ENCODE peak calls at places on chromosomes 13 and 19, in four cellular contexts. One of them, this sample, is unnamed.

GRCh38 chr13:58397596-58398387 is 766.2 kb downstream of the PCDH17 start:
- DNase-seq in epithelial cell of proximal tubule: no peak
- DNase-seq in NCI-H187: no peak
- DNase-seq in H9: peak
- DNase-seq in this sample: no peak

GRCh38 chr19:530133-531008 is 1.2 kb upstream of the CDC34 start:
- DNase-seq in epithelial cell of proximal tubule: no peak
- DNase-seq in NCI-H187: no peak
- DNase-seq in H9: no peak
- DNase-seq in this sample: no peak

GRCh38 chr13:20924758-20925394 is 22.3 kb upstream of the XPO4 start:
- DNase-seq in epithelial cell of proximal tubule: no peak
- DNase-seq in NCI-H187: peak
- DNase-seq in H9: peak
- DNase-seq in this sample: peak

GRCh38 chr13:42312817-42313431 is 41.0 kb downstream of the AKAP11 start:
- DNase-seq in epithelial cell of proximal tubule: no peak
- DNase-seq in NCI-H187: no peak
- DNase-seq in H9: no peak
- DNase-seq in this sample: no peak

GRCh38 chr19:16052353-16052752 is 23.9 kb upstream of the TPM4 start:
- DNase-seq in epithelial cell of proximal tubule: no peak
- DNase-seq in NCI-H187: no peak
- DNase-seq in H9: no peak
- DNase-seq in this sample: no peak

GRCh38 chr13:69324109-69324886 is 783.3 kb upstream of the ATXN8OS start:
- DNase-seq in epithelial cell of proximal tubule: peak
- DNase-seq in NCI-H187: no peak
- DNase-seq in H9: no peak
- DNase-seq in this sample: no peak

GRCh38 chr19:44968670-44969069 is 13.5 kb downstream of the CLPTM1 start:
- DNase-seq in epithelial cell of proximal tubule: no peak
- DNase-seq in NCI-H187: no peak
- DNase-seq in H9: no peak
- DNase-seq in this sample: no peak

GRCh38 chr13:38308736-38309135 is 40.9 kb upstream of the UFM1 start:
- DNase-seq in epithelial cell of proximal tubule: no peak
- DNase-seq in NCI-H187: no peak
- DNase-seq in H9: no peak
- DNase-seq in this sample: no peak

GRCh38 chr13:24124789-24125476 is 35.6 kb upstream of the SPATA13 start:
- DNase-seq in epithelial cell of proximal tubule: no peak
- DNase-seq in NCI-H187: no peak
- DNase-seq in H9: no peak
- DNase-seq in this sample: peak

GRCh38 chr19:10402441-10403038 is 802 bp downstream of the CDC37 start:
- DNase-seq in epithelial cell of proximal tubule: no peak
- DNase-seq in NCI-H187: no peak
- DNase-seq in H9: no peak
- DNase-seq in this sample: peak

GRCh38 chr13:106099765-106100164 is 435.7 kb downstream of the EFNB2 start:
- DNase-seq in epithelial cell of proximal tubule: no peak
- DNase-seq in NCI-H187: no peak
- DNase-seq in H9: no peak
- DNase-seq in this sample: no peak

GRCh38 chr13:44052843-44053607 is 173.3 kb downstream of the LACC1 start:
- DNase-seq in epithelial cell of proximal tubule: peak
- DNase-seq in NCI-H187: no peak
- DNase-seq in H9: peak
- DNase-seq in this sample: no peak

GRCh38 chr13:85638815-85639393 is 160.3 kb downstream of the SLITRK6 start:
- DNase-seq in epithelial cell of proximal tubule: no peak
- DNase-seq in NCI-H187: no peak
- DNase-seq in H9: no peak
- DNase-seq in this sample: no peak

GRCh38 chr13:67518785-67519184 is 288.6 kb upstream of the PCDH9 start:
- DNase-seq in epithelial cell of proximal tubule: no peak
- DNase-seq in NCI-H187: no peak
- DNase-seq in H9: no peak
- DNase-seq in this sample: no peak

GRCh38 chr19:29658221-29658991 is 6.9 kb upstream of the PLEKHF1 start:
- DNase-seq in epithelial cell of proximal tubule: no peak
- DNase-seq in NCI-H187: no peak
- DNase-seq in H9: no peak
- DNase-seq in this sample: no peak

GRCh38 chr19:33476151-33476707 is 45.4 kb downstream of the PEPD start:
- DNase-seq in epithelial cell of proximal tubule: no peak
- DNase-seq in NCI-H187: no peak
- DNase-seq in H9: peak
- DNase-seq in this sample: no peak

GRCh38 chr19:16319466-16319865 is 5.2 kb upstream of the KLF2 start:
- DNase-seq in epithelial cell of proximal tubule: no peak
- DNase-seq in NCI-H187: no peak
- DNase-seq in H9: no peak
- DNase-seq in this sample: no peak

GRCh38 chr13:45231722-45232121 is 30.9 kb upstream of the KCTD4 start:
- DNase-seq in epithelial cell of proximal tubule: no peak
- DNase-seq in NCI-H187: no peak
- DNase-seq in H9: no peak
- DNase-seq in this sample: peak

GRCh38 chr13:107057028-107057427 is 489.1 kb upstream of the ARGLU1 start:
- DNase-seq in epithelial cell of proximal tubule: no peak
- DNase-seq in NCI-H187: no peak
- DNase-seq in H9: no peak
- DNase-seq in this sample: no peak

GRCh38 chr13:31767175-31767900 is 28.0 kb downstream of the RXFP2 start:
- DNase-seq in epithelial cell of proximal tubule: peak
- DNase-seq in NCI-H187: no peak
- DNase-seq in H9: no peak
- DNase-seq in this sample: no peak

GRCh38 chr19:45114116-45114515 is 21.1 kb downstream of the PPP1R37 start:
- DNase-seq in epithelial cell of proximal tubule: no peak
- DNase-seq in NCI-H187: no peak
- DNase-seq in H9: no peak
- DNase-seq in this sample: no peak

GRCh38 chr19:19256072-19256969 is 16.8 kb downstream of the TM6SF2 start:
- DNase-seq in epithelial cell of proximal tubule: no peak
- DNase-seq in NCI-H187: no peak
- DNase-seq in H9: no peak
- DNase-seq in this sample: no peak

GRCh38 chr19:39416152-39416551 is 3.7 kb downstream of the PLEKHG2 start:
- DNase-seq in epithelial cell of proximal tubule: no peak
- DNase-seq in NCI-H187: no peak
- DNase-seq in H9: no peak
- DNase-seq in this sample: no peak

GRCh38 chr13:43229506-43229905 is 206.1 kb downstream of the DNAJC15 start:
- DNase-seq in epithelial cell of proximal tubule: no peak
- DNase-seq in NCI-H187: no peak
- DNase-seq in H9: no peak
- DNase-seq in this sample: no peak

GRCh38 chr19:57276430-57276829 is 3.9 kb upstream of the ZNF460 start:
- DNase-seq in epithelial cell of proximal tubule: no peak
- DNase-seq in NCI-H187: no peak
- DNase-seq in H9: no peak
- DNase-seq in this sample: no peak

GRCh38 chr13:51286135-51287002 is 53.1 kb upstream of the SERPINE3 start:
- DNase-seq in epithelial cell of proximal tubule: no peak
- DNase-seq in NCI-H187: peak
- DNase-seq in H9: peak
- DNase-seq in this sample: peak

GRCh38 chr19:36257512-36257876 is 42.6 kb downstream of the ZNF146 start:
- DNase-seq in epithelial cell of proximal tubule: no peak
- DNase-seq in NCI-H187: peak
- DNase-seq in H9: no peak
- DNase-seq in this sample: peak

GRCh38 chr19:45527731-45528130 is 20.5 kb downstream of the VASP start:
- DNase-seq in epithelial cell of proximal tubule: no peak
- DNase-seq in NCI-H187: no peak
- DNase-seq in H9: peak
- DNase-seq in this sample: no peak

GRCh38 chr19:44720945-44721344 is 22.0 kb downstream of the CEACAM16 start:
- DNase-seq in epithelial cell of proximal tubule: no peak
- DNase-seq in NCI-H187: no peak
- DNase-seq in H9: no peak
- DNase-seq in this sample: no peak

GRCh38 chr13:107239213-107239612 is 671.3 kb upstream of the ARGLU1 start:
- DNase-seq in epithelial cell of proximal tubule: no peak
- DNase-seq in NCI-H187: no peak
- DNase-seq in H9: no peak
- DNase-seq in this sample: no peak

GRCh38 chr19:55585658-55586339 is 5.2 kb upstream of the ZNF579 start:
- DNase-seq in epithelial cell of proximal tubule: no peak
- DNase-seq in NCI-H187: peak
- DNase-seq in H9: peak
- DNase-seq in this sample: peak

GRCh38 chr19:2235396-2236284 is 489 bp downstream of the PLEKHJ1 start:
- DNase-seq in epithelial cell of proximal tubule: no peak
- DNase-seq in NCI-H187: peak
- DNase-seq in H9: no peak
- DNase-seq in this sample: no peak

This sample was measured in endothelial cell of umbilical vein.